ENCODE peak calls at places on chromosomes 5 and 9, in nine cellular contexts. F, D, Z, B, I, H, X, Y and E are unnamed samples.

GRCh38 chr9:103245369-103245768 is 250.2 kb downstream of the CYLC2 start:
- DNase-seq in F (no peak), D (no peak), Z (no peak), B (no peak), I (no peak), H (no peak), X (no peak), Y (no peak), E (no peak)

GRCh38 chr5:2695200-2695891 is 56.1 kb downstream of the IRX2 start:
- DNase-seq in F (no peak), D (no peak), Z (no peak), B (no peak), I (no peak), H (no peak), X (peak; percentile 44), Y (no peak), E (no peak)

GRCh38 chr5:3103241-3103855 is 351.9 kb upstream of the IRX2 start:
- DNase-seq in F (peak; percentile 49), D (no peak), Z (no peak), B (no peak), I (no peak), H (no peak), X (no peak), Y (no peak), E (no peak)

GRCh38 chr5:67045816-67046740 is 150.5 kb downstream of the CD180 start:
- DNase-seq in F (no peak), D (no peak), Z (no peak), B (no peak), I (no peak), H (no peak), X (no peak), Y (no peak), E (peak; percentile 44)

GRCh38 chr9:121278535-121279169 is 10.7 kb downstream of the GSN start:
- DNase-seq in F (no peak), D (peak; percentile 68), Z (peak; percentile 100), B (peak; percentile 89), I (peak; percentile 80), H (peak; percentile 56), X (peak; percentile 58), Y (peak; percentile 97), E (peak; percentile 99)

GRCh38 chr5:42858031-42858643 is 46.4 kb upstream of the SELENOP start:
- DNase-seq in F (no peak), D (no peak), Z (no peak), B (no peak), I (no peak), H (no peak), X (no peak), Y (peak; percentile 44), E (peak; percentile 7)

GRCh38 chr5:93532370-93532769 is 48.6 kb downstream of the NR2F1-AS1 start:
- DNase-seq in F (no peak), D (peak; percentile 84), Z (peak; percentile 63), B (peak; percentile 91), I (peak; percentile 49), H (peak; percentile 39), X (peak; percentile 50), Y (peak; percentile 93), E (peak; percentile 99)

GRCh38 chr5:15014809-15015208 is 143.2 kb upstream of the ANKH start:
- DNase-seq in F (no peak), D (no peak), Z (peak; percentile 22), B (no peak), I (no peak), H (no peak), X (no peak), Y (peak; percentile 50), E (peak; percentile 67)

GRCh38 chr9:98850851-98851729 is 43.6 kb downstream of the GALNT12 start:
- DNase-seq in F (no peak), D (no peak), Z (no peak), B (no peak), I (no peak), H (no peak), X (no peak), Y (no peak), E (no peak)

GRCh38 chr9:110895141-110895912 is 142.9 kb downstream of the LPAR1 start:
- DNase-seq in F (no peak), D (no peak), Z (no peak), B (peak; percentile 50), I (peak; percentile 63), H (peak; percentile 62), X (no peak), Y (peak; percentile 40), E (peak; percentile 63)

GRCh38 chr9:33250458-33250995 is 10.6 kb downstream of the SPINK4 start:
- DNase-seq in F (peak; percentile 14), D (no peak), Z (no peak), B (no peak), I (no peak), H (no peak), X (no peak), Y (peak; percentile 59), E (peak; percentile 59)

GRCh38 chr9:130732131-130732530 is 38.6 kb downstream of the EXOSC2 start:
- DNase-seq in F (no peak), D (no peak), Z (no peak), B (no peak), I (no peak), H (no peak), X (no peak), Y (no peak), E (no peak)

GRCh38 chr5:145449794-145450193 is 385.3 kb downstream of the PRELID2 start:
- DNase-seq in F (no peak), D (no peak), Z (no peak), B (no peak), I (no peak), H (no peak), X (no peak), Y (no peak), E (peak; percentile 24)
- H3K4me3 ChIP-seq in F (no peak overlapping the region), D (no peak overlapping the region), Z (no peak overlapping the region), B (no peak overlapping the region), I (no peak overlapping the region), H (no peak overlapping the region), X (no peak overlapping the region), Y (no peak overlapping the region), E (no peak overlapping the region)

DNA sequence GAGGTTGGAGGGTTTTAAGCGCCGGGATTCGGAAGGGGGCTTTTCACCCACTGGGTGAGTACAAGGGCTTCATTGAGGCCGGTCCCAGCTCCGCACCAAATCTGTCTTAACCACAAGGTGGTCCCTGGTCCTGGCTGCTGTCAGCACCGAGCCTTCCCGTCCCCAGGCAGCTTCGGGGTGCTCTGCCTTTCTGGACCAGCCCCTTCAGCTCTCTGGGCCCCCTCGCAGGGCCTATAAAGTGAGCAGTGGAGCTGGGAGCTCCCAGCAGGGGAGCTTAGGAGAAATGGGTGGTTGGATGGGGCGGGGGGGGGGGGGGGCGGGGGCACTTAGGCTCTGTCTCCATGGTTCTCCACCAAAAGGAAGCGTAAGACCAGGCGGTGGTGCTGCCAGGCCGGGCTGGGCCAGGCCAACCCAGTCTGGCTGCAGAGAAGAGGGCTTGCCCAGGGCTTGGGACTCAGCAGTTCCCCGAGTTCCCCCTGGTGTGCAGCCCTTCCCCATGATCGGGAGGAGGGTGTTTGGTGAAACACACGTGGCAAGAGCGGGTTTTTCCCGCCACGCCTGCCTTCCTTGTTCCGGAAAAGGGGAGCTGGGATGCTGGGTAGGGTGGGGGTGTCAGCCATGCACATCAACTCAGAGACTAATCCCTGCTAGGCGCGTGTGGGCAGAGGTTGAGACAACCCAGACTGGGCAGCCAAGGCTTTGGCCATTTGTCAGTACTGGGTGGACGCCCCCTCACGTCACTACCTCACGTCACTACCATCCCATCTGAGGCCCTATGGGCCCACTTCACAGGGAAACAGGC is 32.7 kb downstream of the PRRX2 start:
- DNase-seq in F (no peak), D (peak; percentile 29), Z (no peak), B (no peak), I (peak; percentile 90), H (peak; percentile 81), X (no peak), Y (peak; percentile 73), E (peak; percentile 96)
- H3K4me3 ChIP-seq in F (no peak overlapping the region), D (peak overlapping the region; percentile 39), Z (peak overlapping the region; percentile 38), B (peak overlapping the region; percentile 47), I (no peak overlapping the region), H (peak overlapping the region; percentile 58), X (peak overlapping the region; percentile 43), Y (peak overlapping the region; percentile 77), E (peak overlapping the region; percentile 58)

GRCh38 chr5:142684508-142685031 is 1.3 kb downstream of the FGF1 start:
- DNase-seq in F (no peak), D (no peak), Z (no peak), B (no peak), I (peak; percentile 56), H (no peak), X (no peak), Y (no peak), E (no peak)
- H3K4me3 ChIP-seq in F (no peak overlapping the region), D (no peak overlapping the region), Z (no peak overlapping the region), B (no peak overlapping the region), I (no peak overlapping the region), H (no peak overlapping the region), X (no peak overlapping the region), Y (peak overlapping the region; percentile 2), E (no peak overlapping the region)

GRCh38 chr5:143605403-143606005 is 202.0 kb upstream of the NR3C1 start:
- DNase-seq in F (no peak), D (no peak), Z (no peak), B (no peak), I (peak; percentile 46), H (no peak), X (no peak), Y (no peak), E (peak; percentile 35)
- H3K4me3 ChIP-seq in F (no peak overlapping the region), D (no peak overlapping the region), Z (no peak overlapping the region), B (no peak overlapping the region), I (no peak overlapping the region), H (no peak overlapping the region), X (no peak overlapping the region), Y (no peak overlapping the region), E (no peak overlapping the region)